ENCODE peak calls at places on chromosomes 4 and X, in six cellular contexts. M, D, K, I, O and X are unnamed samples.

GRCh38 chr4:76233534-76233933 is 18.0 kb upstream of the FAM47E start:
- DNase-seq in M (no peak), D (no peak), K (no peak), I (no peak), O (peak), X (peak)

GRCh38 chr4:185139736-185140135 is 3.3 kb upstream of the SLC25A4 start:
- DNase-seq in M (no peak), D (no peak), K (no peak), I (no peak), O (no peak), X (no peak)

GRCh38 chr4:20672262-20672661 is 28.0 kb upstream of the PACRGL start:
- DNase-seq in M (no peak), D (no peak), K (no peak), I (no peak), O (no peak), X (no peak)

GRCh38 chr4:3186609-3187008 is 62.4 kb upstream of the MSANTD1 start:
- DNase-seq in M (no peak), D (no peak), K (no peak), I (no peak), O (no peak), X (no peak)

GRCh38 chr4:41832961-41833360 is 84.4 kb upstream of the PHOX2B start:
- DNase-seq in M (no peak), D (no peak), K (no peak), I (no peak), O (no peak), X (peak)

GRCh38 chr4:575281-576141 is 584 bp downstream of the TMEM271 start:
- DNase-seq in M (no peak), D (no peak), K (no peak), I (peak), O (peak), X (peak)

GRCh38 chr4:184074989-184075388 is 142.7 kb downstream of the ENPP6 start:
- DNase-seq in M (no peak), D (no peak), K (no peak), I (no peak), O (no peak), X (no peak)

GRCh38 chrX:25125483-25125882 is 109.7 kb upstream of the ARX start:
- DNase-seq in M (no peak), D (no peak), K (no peak), I (no peak), O (no peak), X (no peak)

GRCh38 chrX:40736170-40736505 is 796 bp upstream of the MED14 start:
- DNase-seq in M (no peak), D (peak), K (no peak), I (no peak), O (no peak), X (peak)

GRCh38 chr4:75698162-75698962 is 25.2 kb upstream of the G3BP2 start:
- DNase-seq in M (no peak), D (no peak), K (no peak), I (no peak), O (no peak), X (no peak)

GRCh38 chr4:128877934-128878333 is 68.4 kb downstream of the JADE1 start:
- DNase-seq in M (no peak), D (no peak), K (no peak), I (no peak), O (no peak), X (no peak)

GRCh38 chrX:111098874-111099273 is 2.9 kb downstream of the PAK3 start:
- DNase-seq in M (no peak), D (peak), K (peak), I (peak), O (peak), X (peak)

GRCh38 chr4:61335364-61335763 is 135.2 kb downstream of the ADGRL3 start:
- DNase-seq in M (no peak), D (no peak), K (no peak), I (no peak), O (no peak), X (no peak)

GRCh38 chr4:163167333-163167626 is 590 bp upstream of the NAF1 start:
- DNase-seq in M (no peak), D (no peak), K (peak), I (peak), O (no peak), X (no peak)

GRCh38 chrX:98071331-98071730 is 1187.6 kb downstream of the RPA4 start:
- DNase-seq in M (no peak), D (peak), K (no peak), I (no peak), O (peak), X (no peak)

GRCh38 chrX:39691724-39692123 is 406.0 kb downstream of the BCOR start:
- DNase-seq in M (no peak), D (no peak), K (no peak), I (no peak), O (no peak), X (no peak)

GRCh38 chr4:5142726-5143125 is 91.4 kb downstream of the STK32B start:
- DNase-seq in M (peak), D (peak), K (peak), I (peak), O (peak), X (peak)

GRCh38 chrX:108456971-108457477 is 17.4 kb downstream of the COL4A5 start:
- DNase-seq in M (no peak), D (no peak), K (no peak), I (no peak), O (peak), X (no peak)

GRCh38 chr4:84852081-84852480 is 114.4 kb downstream of the WDFY3 start:
- DNase-seq in M (no peak), D (peak), K (no peak), I (no peak), O (peak), X (peak)

GRCh38 chr4:155353923-155354540 is 22.7 kb downstream of the MAP9 start:
- DNase-seq in M (no peak), D (peak), K (peak), I (peak), O (peak), X (peak)

GRCh38 chrX:11196476-11196875 is 85.3 kb downstream of the HCCS start:
- DNase-seq in M (no peak), D (no peak), K (no peak), I (no peak), O (peak), X (no peak)

GRCh38 chrX:63560601-63561218 is 209.6 kb upstream of the SPIN4 start:
- DNase-seq in M (peak), D (peak), K (peak), I (peak), O (peak), X (peak)